ENCODE peak calls at places on chromosomes 2 and 18, in eight cellular contexts. G is astrocyte of the spinal cord, A is H54, U is ACHN, S is mucosa of descending colon, X is progenitor cell of endocrine pancreas, Y is HT-29, H is left colon. M is an unnamed sample.

GRCh38 chr2:147636238-147636887 is 208.5 kb upstream of the ACVR2A start:
- DNase-seq in G (peak), A (peak), U (no peak), S (no peak), X (no peak), Y (peak), H (no peak), M (no peak)

GRCh38 chr2:10948606-10949230 is 37.0 kb downstream of the KCNF1 start:
- DNase-seq in G (no peak), A (no peak), U (no peak), S (no peak), X (no peak), Y (no peak), H (no peak), M (no peak)

GRCh38 chr2:143435112-143435511 is 305.9 kb downstream of the ARHGAP15 start:
- DNase-seq in G (no peak), A (no peak), U (no peak), S (no peak), X (no peak), Y (no peak), H (no peak), M (no peak)

GRCh38 chr18:76620326-76620813 is 125.3 kb upstream of the ZNF516 start:
- DNase-seq in G (peak), A (no peak), U (no peak), S (peak), X (peak), Y (peak), H (peak), M (peak)

GRCh38 chr2:135745545-135745944 is 3.9 kb downstream of the UBXN4 start:
- DNase-seq in G (peak), A (peak), U (no peak), S (no peak), X (no peak), Y (no peak), H (no peak), M (no peak)

GRCh38 chr2:29606105-29606871 is 315.1 kb downstream of the ALK start:
- DNase-seq in G (peak), A (peak), U (peak), S (no peak), X (no peak), Y (no peak), H (no peak), M (peak)

GRCh38 chr2:10333247-10333613 is 30.5 kb downstream of the HPCAL1 start:
- DNase-seq in G (no peak), A (no peak), U (no peak), S (no peak), X (no peak), Y (no peak), H (no peak), M (no peak)

GRCh38 chr2:74945783-74946165 is 12.7 kb upstream of the POLE4 start:
- DNase-seq in G (no peak), A (no peak), U (no peak), S (no peak), X (no peak), Y (no peak), H (no peak), M (no peak)

GRCh38 chr2:232236200-232236599 is 142.4 kb upstream of the ALPP start:
- DNase-seq in G (no peak), A (peak), U (peak), S (no peak), X (no peak), Y (peak), H (no peak), M (no peak)

GRCh38 chr2:100216015-100216414 is 73.6 kb upstream of the AFF3 start:
- DNase-seq in G (no peak), A (no peak), U (no peak), S (no peak), X (no peak), Y (no peak), H (no peak), M (no peak)

GRCh38 chr2:111227716-111228141 is 107.0 kb downstream of the BCL2L11 start:
- DNase-seq in G (peak), A (peak), U (peak), S (no peak), X (no peak), Y (no peak), H (no peak), M (no peak)

GRCh38 chr18:71027531-71027930 is 738.7 kb downstream of the SOCS6 start:
- DNase-seq in G (no peak), A (no peak), U (no peak), S (no peak), X (no peak), Y (no peak), H (no peak), M (no peak)

GRCh38 chr2:168694173-168694572 is 108.3 kb upstream of the NOSTRIN start:
- DNase-seq in G (no peak), A (no peak), U (no peak), S (no peak), X (no peak), Y (no peak), H (peak), M (no peak)